ENCODE peak calls at places on chromosomes 7 and 10, in five cellular contexts. One of them, this sample, is unnamed.

GRCh38 chr7:2785071-2785500 is 59.0 kb downstream of the GNA12 start:
- DNase-seq in hepatocyte: no peak
- DNase-seq in fibroblast of pulmonary artery: peak; percentile 68
- DNase-seq in astrocyte of the spinal cord: peak; percentile 87
- DNase-seq in glutamatergic neuron: no peak
- DNase-seq in this sample: no peak

GRCh38 chr10:47031251-47031952 is 120.2 kb downstream of the PTPN20 start:
- DNase-seq in hepatocyte: peak; percentile 26
- DNase-seq in glutamatergic neuron: peak; percentile 13
- DNase-seq in astrocyte of the spinal cord: no peak
- DNase-seq in fibroblast of pulmonary artery: no peak
- DNase-seq in this sample: no peak

GRCh38 chr7:111292026-111292430 is 201.1 kb downstream of the LRRN3 start:
- DNase-seq in hepatocyte: no peak
- DNase-seq in fibroblast of pulmonary artery: peak; percentile 33
- DNase-seq in astrocyte of the spinal cord: peak; percentile 22
- DNase-seq in glutamatergic neuron: no peak
- DNase-seq in this sample: no peak

GRCh38 chr10:46547331-46547880 is 9.1 kb downstream of the GPRIN2 start:
- DNase-seq in astrocyte of the spinal cord: no peak
- DNase-seq in hepatocyte: no peak
- DNase-seq in fibroblast of pulmonary artery: no peak
- DNase-seq in glutamatergic neuron: no peak
- DNase-seq in this sample: peak; percentile 3

GRCh38 chr10:124650263-124650662 is 93.9 kb downstream of the FAM53B start:
- DNase-seq in hepatocyte: no peak
- DNase-seq in fibroblast of pulmonary artery: no peak
- DNase-seq in astrocyte of the spinal cord: no peak
- DNase-seq in glutamatergic neuron: no peak
- DNase-seq in this sample: no peak

GRCh38 chr10:28679941-28680752 is 2.8 kb downstream of the BAMBI start:
- DNase-seq in hepatocyte: peak; percentile 54
- DNase-seq in fibroblast of pulmonary artery: peak; percentile 59
- DNase-seq in astrocyte of the spinal cord: no peak
- DNase-seq in glutamatergic neuron: no peak
- DNase-seq in this sample: peak; percentile 31

GRCh38 chr10:62116896-62117295 is 151.7 kb downstream of the RTKN2 start:
- DNase-seq in glutamatergic neuron: no peak
- DNase-seq in fibroblast of pulmonary artery: no peak
- DNase-seq in hepatocyte: no peak
- DNase-seq in astrocyte of the spinal cord: no peak
- DNase-seq in this sample: no peak

GRCh38 chr7:134720091-134720935 is 59.1 kb upstream of the CALD1 start:
- DNase-seq in astrocyte of the spinal cord: peak; percentile 81
- DNase-seq in glutamatergic neuron: no peak
- DNase-seq in fibroblast of pulmonary artery: peak; percentile 55
- DNase-seq in hepatocyte: no peak
- DNase-seq in this sample: peak; percentile 47

GRCh38 chr7:48090095-48090805 is 1.2 kb downstream of the UPP1 start:
- DNase-seq in hepatocyte: peak; percentile 62
- DNase-seq in astrocyte of the spinal cord: peak; percentile 45
- DNase-seq in fibroblast of pulmonary artery: peak; percentile 51
- DNase-seq in glutamatergic neuron: peak; percentile 30
- DNase-seq in this sample: peak; percentile 51

GRCh38 chr7:105013818-105014724 is at the start of gene KMT2E:
- DNase-seq in hepatocyte: peak; percentile 95
- DNase-seq in fibroblast of pulmonary artery: peak; percentile 87
- DNase-seq in astrocyte of the spinal cord: peak; percentile 84
- DNase-seq in glutamatergic neuron: peak; percentile 95
- DNase-seq in this sample: peak; percentile 96

GRCh38 chr7:149595541-149595940 is 97.9 kb upstream of the ZNF746 start:
- DNase-seq in astrocyte of the spinal cord: no peak
- DNase-seq in fibroblast of pulmonary artery: no peak
- DNase-seq in glutamatergic neuron: no peak
- DNase-seq in hepatocyte: no peak
- DNase-seq in this sample: no peak

GRCh38 chr7:157278791-157279678 is 57.8 kb upstream of the DNAJB6 start:
- DNase-seq in glutamatergic neuron: no peak
- DNase-seq in hepatocyte: no peak
- DNase-seq in fibroblast of pulmonary artery: no peak
- DNase-seq in astrocyte of the spinal cord: no peak
- DNase-seq in this sample: no peak

GRCh38 chr7:29881724-29882123 is 75.4 kb downstream of the WIPF3 start:
- DNase-seq in fibroblast of pulmonary artery: no peak
- DNase-seq in hepatocyte: no peak
- DNase-seq in astrocyte of the spinal cord: no peak
- DNase-seq in glutamatergic neuron: no peak
- DNase-seq in this sample: peak; percentile 43

GRCh38 chr7:98287486-98287959 is 6.0 kb downstream of the BRI3 start:
- DNase-seq in astrocyte of the spinal cord: no peak
- DNase-seq in glutamatergic neuron: no peak
- DNase-seq in hepatocyte: peak; percentile 77
- DNase-seq in fibroblast of pulmonary artery: no peak
- DNase-seq in this sample: no peak

GRCh38 chr7:38838992-38839391 is 70.0 kb downstream of the VPS41 start:
- DNase-seq in astrocyte of the spinal cord: no peak
- DNase-seq in fibroblast of pulmonary artery: no peak
- DNase-seq in glutamatergic neuron: no peak
- DNase-seq in hepatocyte: no peak
- DNase-seq in this sample: no peak

GRCh38 chr10:16856092-16856491 is 38.9 kb upstream of the RSU1 start:
- DNase-seq in glutamatergic neuron: no peak
- DNase-seq in fibroblast of pulmonary artery: no peak
- DNase-seq in astrocyte of the spinal cord: no peak
- DNase-seq in hepatocyte: no peak
- DNase-seq in this sample: no peak

GRCh38 chr10:103241262-103242011 is 4.2 kb upstream of the RPEL1 start:
- DNase-seq in hepatocyte: peak; percentile 83
- DNase-seq in fibroblast of pulmonary artery: peak; percentile 39
- DNase-seq in astrocyte of the spinal cord: peak; percentile 49
- DNase-seq in glutamatergic neuron: no peak
- DNase-seq in this sample: no peak

GRCh38 chr7:95026421-95027072 is 119.2 kb downstream of the PPP1R9A start:
- DNase-seq in astrocyte of the spinal cord: no peak
- DNase-seq in glutamatergic neuron: no peak
- DNase-seq in fibroblast of pulmonary artery: no peak
- DNase-seq in hepatocyte: no peak
- DNase-seq in this sample: no peak

DNA sequence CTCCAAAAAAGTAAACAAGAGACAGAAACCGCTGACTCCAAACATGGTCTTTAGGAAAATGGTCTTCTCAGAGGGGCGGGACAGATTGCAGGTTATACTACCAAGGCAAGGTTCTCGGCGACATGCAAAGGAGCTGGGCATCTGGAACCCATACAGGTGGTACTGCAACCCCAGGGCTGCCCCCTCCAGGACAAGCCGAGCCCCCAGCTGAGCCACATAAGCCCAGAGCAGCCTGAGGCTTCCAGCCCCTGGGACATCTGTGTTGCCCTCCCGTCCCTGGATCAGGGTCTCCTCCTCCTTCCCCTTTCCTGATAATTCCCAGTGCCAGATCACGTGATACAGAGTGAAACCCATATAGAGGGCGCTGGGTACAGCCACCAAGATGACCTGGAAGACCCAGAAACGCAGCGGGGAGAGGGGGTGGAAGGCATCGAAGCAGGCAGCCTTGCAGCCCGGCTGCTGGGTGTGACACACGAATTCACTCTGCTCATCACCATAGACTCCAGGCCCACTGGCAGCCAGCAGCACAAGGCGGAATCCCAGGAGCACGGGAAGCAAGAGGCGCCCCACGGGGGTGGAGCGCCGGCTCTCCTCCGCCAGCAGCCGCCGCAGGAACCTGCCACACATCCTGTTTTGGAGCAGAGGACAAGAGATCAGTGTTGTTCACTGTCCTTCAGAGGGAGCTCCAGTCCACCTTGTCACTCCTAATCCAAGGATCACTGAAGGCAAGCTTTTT is at the start of gene GJC3:
- DNase-seq in glutamatergic neuron: peak; percentile 67
- DNase-seq in astrocyte of the spinal cord: peak; percentile 33
- DNase-seq in fibroblast of pulmonary artery: peak; percentile 63
- DNase-seq in hepatocyte: peak; percentile 75
- DNase-seq in this sample: peak; percentile 61
- TF ChIP-seq CTCF in glutamatergic neuron: no peak
- TF ChIP-seq CTCF in astrocyte of the spinal cord: peak; percentile 36
- TF ChIP-seq CTCF in fibroblast of pulmonary artery: peak; percentile 46
- TF ChIP-seq CTCF in hepatocyte: peak; percentile 46
- TF ChIP-seq CTCF in this sample: no peak

DNA sequence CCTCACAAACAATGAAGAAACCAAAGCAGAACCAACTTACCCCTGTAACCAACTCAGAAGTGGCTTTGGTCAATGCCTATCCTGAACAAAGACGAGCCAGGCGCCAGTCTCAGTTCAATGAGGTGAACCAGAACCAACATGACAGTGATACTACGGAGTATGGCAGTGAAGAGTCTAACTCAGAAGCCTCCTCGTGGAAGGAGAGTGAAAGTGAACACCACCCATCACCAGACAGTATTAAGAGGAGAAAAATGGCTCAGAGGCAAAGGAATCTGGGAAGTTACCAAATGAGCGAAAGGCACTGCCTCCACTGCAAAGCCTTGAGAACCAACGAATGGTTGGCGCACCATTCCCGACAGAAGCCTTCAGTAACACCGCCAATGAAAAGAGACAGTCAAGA is 8.4 kb downstream of the SSMEM1 start:
- DNase-seq in hepatocyte: no peak
- DNase-seq in astrocyte of the spinal cord: no peak
- DNase-seq in glutamatergic neuron: no peak
- DNase-seq in fibroblast of pulmonary artery: no peak
- DNase-seq in this sample: no peak
- TF ChIP-seq CTCF in hepatocyte: no peak
- TF ChIP-seq CTCF in astrocyte of the spinal cord: no peak
- TF ChIP-seq CTCF in glutamatergic neuron: no peak
- TF ChIP-seq CTCF in fibroblast of pulmonary artery: no peak
- TF ChIP-seq CTCF in this sample: no peak

GRCh38 chr7:137625197-137625596 is 221.6 kb downstream of the DGKI start:
- DNase-seq in hepatocyte: no peak
- DNase-seq in glutamatergic neuron: no peak
- DNase-seq in fibroblast of pulmonary artery: peak; percentile 20
- DNase-seq in astrocyte of the spinal cord: no peak
- DNase-seq in this sample: no peak
- TF ChIP-seq CTCF in hepatocyte: no peak
- TF ChIP-seq CTCF in glutamatergic neuron: no peak
- TF ChIP-seq CTCF in fibroblast of pulmonary artery: no peak
- TF ChIP-seq CTCF in astrocyte of the spinal cord: no peak
- TF ChIP-seq CTCF in this sample: no peak

GRCh38 chr10:3784510-3785250 is at the start of gene KLF6:
- DNase-seq in fibroblast of pulmonary artery: peak; percentile 57
- DNase-seq in hepatocyte: peak; percentile 48
- DNase-seq in astrocyte of the spinal cord: no peak
- DNase-seq in glutamatergic neuron: peak; percentile 59
- DNase-seq in this sample: peak; percentile 36
- TF ChIP-seq CTCF in fibroblast of pulmonary artery: no peak
- TF ChIP-seq CTCF in hepatocyte: no peak
- TF ChIP-seq CTCF in astrocyte of the spinal cord: no peak
- TF ChIP-seq CTCF in glutamatergic neuron: no peak
- TF ChIP-seq CTCF in this sample: no peak

GRCh38 chr7:117505238-117505637 is 25.4 kb downstream of the CFTR start:
- DNase-seq in glutamatergic neuron: no peak
- DNase-seq in fibroblast of pulmonary artery: no peak
- DNase-seq in hepatocyte: no peak
- DNase-seq in astrocyte of the spinal cord: no peak
- DNase-seq in this sample: no peak
- TF ChIP-seq CTCF in glutamatergic neuron: no peak
- TF ChIP-seq CTCF in fibroblast of pulmonary artery: no peak
- TF ChIP-seq CTCF in hepatocyte: no peak
- TF ChIP-seq CTCF in astrocyte of the spinal cord: no peak
- TF ChIP-seq CTCF in this sample: no peak

GRCh38 chr10:14302035-14302434 is 28.7 kb downstream of the FRMD4A start:
- DNase-seq in glutamatergic neuron: no peak
- DNase-seq in fibroblast of pulmonary artery: peak; percentile 37
- DNase-seq in astrocyte of the spinal cord: peak; percentile 34
- DNase-seq in hepatocyte: no peak
- DNase-seq in this sample: no peak
- TF ChIP-seq CTCF in glutamatergic neuron: peak; percentile 51
- TF ChIP-seq CTCF in fibroblast of pulmonary artery: peak; percentile 60
- TF ChIP-seq CTCF in astrocyte of the spinal cord: peak; percentile 65
- TF ChIP-seq CTCF in hepatocyte: peak; percentile 32
- TF ChIP-seq CTCF in this sample: peak; percentile 54

GRCh38 chr7:128732521-128733277 is 6.5 kb upstream of the CALU start:
- DNase-seq in astrocyte of the spinal cord: no peak
- DNase-seq in fibroblast of pulmonary artery: no peak
- DNase-seq in glutamatergic neuron: no peak
- DNase-seq in hepatocyte: no peak
- DNase-seq in this sample: no peak
- TF ChIP-seq CTCF in astrocyte of the spinal cord: no peak
- TF ChIP-seq CTCF in fibroblast of pulmonary artery: no peak
- TF ChIP-seq CTCF in glutamatergic neuron: no peak
- TF ChIP-seq CTCF in hepatocyte: no peak
- TF ChIP-seq CTCF in this sample: peak; percentile 12

This sample was measured in endothelial cell.